ENCODE peak calls at places on chromosomes 12 and 14, in four cellular contexts. P is H9, G is IMR-90, U is H1. Z is an unnamed sample.

GRCh38 chr12:127810026-127810425 is 456.9 kb upstream of the TMEM132C start:
- DNase-seq in U (no peak), P (no peak), G (no peak), Z (peak; percentile 21)

GRCh38 chr12:118404876-118405521 is 28.6 kb downstream of the SUDS3 start:
- DNase-seq in U (peak; percentile 73), G (peak; percentile 68), P (peak; percentile 46), Z (peak; percentile 92)

GRCh38 chr12:122691566-122691965 is 11.6 kb downstream of the HCAR2 start:
- DNase-seq in P (no peak), U (no peak), G (no peak), Z (no peak)

GRCh38 chr14:90424075-90424474 is 27.2 kb downstream of the CALM1 start:
- DNase-seq in G (no peak), U (no peak), P (no peak), Z (no peak)

GRCh38 chr14:28163897-28164296 is 602.7 kb upstream of the FOXG1 start:
- DNase-seq in U (no peak), P (no peak), G (no peak), Z (no peak)

GRCh38 chr12:106840217-106840616 is 65.7 kb downstream of the RIC8B start:
- DNase-seq in U (no peak), P (no peak), G (peak; percentile 64), Z (peak; percentile 34)

GRCh38 chr12:79885956-79886490 is 48.9 kb downstream of the PPP1R12A start:
- DNase-seq in U (no peak), G (no peak), P (no peak), Z (no peak)

GRCh38 chr14:40354754-40355153 is 922.5 kb upstream of the FBXO33 start:
- DNase-seq in U (no peak), P (no peak), G (no peak), Z (no peak)

GRCh38 chr14:71238835-71239234 is 331.6 kb downstream of the PCNX1 start:
- DNase-seq in U (no peak), P (no peak), G (no peak), Z (no peak)

GRCh38 chr14:101364503-101365328 is 196.6 kb upstream of the DIO3 start:
- DNase-seq in P (no peak), U (no peak), G (no peak), Z (no peak)

GRCh38 chr14:23101986-23102625 is 2.7 kb downstream of the CIROP start:
- DNase-seq in P (no peak), G (no peak), U (no peak), Z (no peak)

GRCh38 chr12:119859241-119859640 is 17.9 kb downstream of the CIT start:
- DNase-seq in U (no peak), P (no peak), G (no peak), Z (no peak)

GRCh38 chr12:27967551-27968054 is 4.9 kb downstream of the PTHLH start:
- DNase-seq in U (no peak), G (peak; percentile 29), P (no peak), Z (no peak)

GRCh38 chr14:100573757-100574641 is 13.2 kb downstream of the BEGAIN start:
- DNase-seq in P (no peak), U (no peak), G (no peak), Z (no peak)

GRCh38 chr14:77641534-77642341 is 25.3 kb upstream of the SPTLC2 start:
- DNase-seq in P (no peak), G (peak; percentile 47), U (no peak), Z (no peak)

GRCh38 chr14:57834001-57834598 is 31.8 kb downstream of the SLC35F4 start:
- DNase-seq in G (no peak), U (no peak), P (no peak), Z (no peak)

GRCh38 chr12:31431721-31432120 is 105.8 kb upstream of the SINHCAF start:
- DNase-seq in P (no peak), U (peak; percentile 27), G (peak; percentile 71), Z (no peak)

GRCh38 chr12:67482751-67483661 is 165.5 kb upstream of the DYRK2 start:
- DNase-seq in U (no peak), P (no peak), G (peak; percentile 56), Z (no peak)

GRCh38 chr14:87643005-87643404 is 350.0 kb downstream of the GALC start:
- DNase-seq in G (no peak), P (no peak), U (no peak), Z (no peak)

GRCh38 chr12:116885496-116885895 is 4.3 kb upstream of the HRK start:
- DNase-seq in U (no peak), P (no peak), G (no peak), Z (peak; percentile 39)

GRCh38 chr12:71063087-71063486 is 94.7 kb downstream of the TSPAN8 start:
- DNase-seq in U (no peak), G (no peak), P (no peak), Z (no peak)

GRCh38 chr12:113130457-113131135 is 5.0 kb downstream of the RASAL1 start:
- DNase-seq in P (peak; percentile 88), G (no peak), U (peak; percentile 78), Z (peak; percentile 81)

GRCh38 chr12:83985068-83985467 is 927.5 kb downstream of the SLC6A15 start:
- DNase-seq in G (no peak), P (no peak), U (no peak), Z (no peak)

GRCh38 chr14:32077081-32078029 is at the start of gene ARHGAP5:
- DNase-seq in U (peak; percentile 83), P (peak; percentile 59), G (peak; percentile 14), Z (peak; percentile 84)

GRCh38 chr12:108980831-108981618 is 39.8 kb downstream of the SVOP start:
- DNase-seq in G (peak; percentile 32), P (no peak), U (no peak), Z (peak; percentile 96)

GRCh38 chr12:112537710-112538396 is 119.1 kb downstream of the PTPN11 start:
- DNase-seq in P (peak; percentile 88), U (no peak), G (peak; percentile 12), Z (peak; percentile 97)

GRCh38 chr14:101224356-101225115 is 321.0 kb upstream of the RTL1 start:
- DNase-seq in U (peak; percentile 45), G (no peak), P (peak; percentile 26), Z (no peak)

GRCh38 chr12:108629824-108630476 is 3.7 kb downstream of the SELPLG start:
- DNase-seq in P (no peak), U (no peak), G (peak; percentile 87), Z (peak; percentile 88)

GRCh38 chr14:31386271-31386670 is 34.1 kb downstream of the HEATR5A start:
- DNase-seq in U (no peak), G (no peak), P (no peak), Z (no peak)

GRCh38 chr12:91023326-91024004 is 18.7 kb upstream of the EPYC start:
- DNase-seq in P (no peak), U (no peak), G (peak; percentile 90), Z (no peak)

GRCh38 chr14:64213853-64214570 is 80.2 kb downstream of the ESR2 start:
- DNase-seq in P (no peak), U (no peak), G (no peak), Z (no peak)

GRCh38 chr12:39830862-39831520 is 211.4 kb upstream of the ABCD2 start:
- DNase-seq in U (no peak), G (no peak), P (no peak), Z (no peak)
- H3K56ac ChIP-seq in U (no peak overlapping the region), G (no peak overlapping the region), P (no peak overlapping the region), Z (no peak overlapping the region)

GRCh38 chr12:52179396-52179973 is 12.3 kb downstream of the KRT80 start:
- DNase-seq in U (no peak), G (no peak), P (no peak), Z (no peak)
- H2BK120ac ChIP-seq in U (no peak overlapping the region), G (peak overlapping the region; percentile 46), P (no peak overlapping the region), Z (no peak overlapping the region)

GRCh38 chr14:66568220-66568619 is 60.3 kb downstream of the GPHN start:
- DNase-seq in P (no peak), G (no peak), U (no peak), Z (no peak)

GRCh38 chr14:66575939-66576338 is 68.0 kb downstream of the GPHN start:
- DNase-seq in U (no peak), G (no peak), P (no peak), Z (no peak)

GRCh38 chr14:66575014-66575413 is 67.1 kb downstream of the GPHN start:
- DNase-seq in G (no peak), U (no peak), P (no peak), Z (no peak)

DNA sequence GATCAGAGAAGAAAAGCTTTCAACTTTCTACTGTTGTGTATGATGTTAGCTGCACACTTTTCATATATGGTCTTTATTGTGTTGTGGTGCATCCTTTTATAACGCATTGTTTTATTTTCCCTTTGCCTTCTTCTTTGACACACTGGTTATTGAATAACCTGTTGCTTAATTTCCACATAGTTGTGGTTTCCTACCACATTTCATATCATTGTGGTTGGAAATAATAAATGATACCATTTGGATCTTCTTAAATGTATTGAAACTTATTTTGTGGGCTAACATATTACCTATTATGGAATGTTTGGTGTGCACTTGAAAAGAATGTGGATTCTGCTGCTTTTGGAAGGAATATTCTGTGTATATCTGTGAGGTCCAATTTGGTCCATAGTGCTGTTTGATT is 64.9 kb downstream of the GPHN start:
- DNase-seq in U (no peak), P (no peak), G (no peak), Z (no peak)
- H3K56ac ChIP-seq in U (no peak overlapping the region), P (no peak overlapping the region), G (no peak overlapping the region), Z (no peak overlapping the region)

GRCh38 chr14:68979722-68980552 is 835 bp upstream of the ACTN1 start:
- DNase-seq in G (peak; percentile 63), U (peak; percentile 81), P (peak; percentile 79), Z (peak; percentile 89)
- H2BK120ac ChIP-seq in G (peak overlapping the region; percentile 74), U (no peak overlapping the region), P (no peak overlapping the region), Z (no peak overlapping the region)

GRCh38 chr12:26062566-26062965 is 62.3 kb downstream of the BHLHE41 start:
- DNase-seq in U (no peak), P (no peak), G (peak; percentile 57), Z (peak; percentile 55)

GRCh38 chr12:26065451-26065850 is 59.4 kb downstream of the BHLHE41 start:
- DNase-seq in P (no peak), G (no peak), U (no peak), Z (peak; percentile 94)

GRCh38 chr12:26058818-26059217 is 66.0 kb downstream of the BHLHE41 start:
- DNase-seq in G (no peak), U (no peak), P (no peak), Z (no peak)

GRCh38 chr12:26058308-26058707 is 66.5 kb downstream of the BHLHE41 start:
- DNase-seq in U (no peak), P (no peak), G (no peak), Z (no peak)

GRCh38 chr12:26062006-26062405 is 62.8 kb downstream of the BHLHE41 start:
- DNase-seq in U (no peak), P (no peak), G (no peak), Z (no peak)
- H3K56ac ChIP-seq in U (no peak overlapping the region), P (no peak overlapping the region), G (no peak overlapping the region), Z (no peak overlapping the region)

GRCh38 chr12:46027172-46027571 is 36.8 kb upstream of the SCAF11 start:
- DNase-seq in P (no peak), G (no peak), U (no peak), Z (no peak)
- H2BK120ac ChIP-seq in P (no peak overlapping the region), G (no peak overlapping the region), U (no peak overlapping the region), Z (no peak overlapping the region)